ENCODE peak calls at places on chromosome 18, in five cellular contexts. M is PC-3, X is GM23248, N is HCT116, V is neural progenitor cell. B is an unnamed sample.

GRCh38 chr18:59272971-59273935 is at the start of gene RAX:
- DNase-seq in M (no peak), N (no peak), X (peak), V (peak), B (peak)

GRCh38 chr18:5302606-5303005 is 7.1 kb upstream of the ZBTB14 start:
- DNase-seq in N (no peak), V (no peak), X (no peak), M (no peak), B (no peak)

GRCh38 chr18:24231773-24232735 is 93.2 kb downstream of the CABYR start:
- DNase-seq in V (no peak), N (no peak), M (peak), X (peak), B (peak)

GRCh38 chr18:58451972-58452334 is 176.9 kb downstream of the ALPK2 start:
- DNase-seq in M (no peak), V (no peak), N (no peak), X (no peak), B (no peak)

GRCh38 chr18:14969507-14969906 is 221.5 kb downstream of the ANKRD30B start:
- DNase-seq in N (no peak), X (no peak), V (no peak), M (no peak), B (no peak)

GRCh38 chr18:23099621-23100020 is 35.7 kb upstream of the CABLES1 start:
- DNase-seq in V (no peak), N (peak), X (no peak), M (peak), B (peak)

GRCh38 chr18:27415495-27415894 is 230.4 kb upstream of the CHST9 start:
- DNase-seq in V (no peak), X (no peak), N (no peak), M (no peak), B (peak)

GRCh38 chr18:49238433-49239042 is 221.9 kb downstream of the DYM start:
- DNase-seq in N (peak), X (peak), V (peak), M (peak), B (peak)

GRCh38 chr18:76491436-76491800 is 3.6 kb downstream of the ZNF516 start:
- DNase-seq in M (no peak), V (peak), N (no peak), X (peak), B (peak)

GRCh38 chr18:24199563-24199962 is 60.7 kb downstream of the CABYR start:
- DNase-seq in V (no peak), N (no peak), M (no peak), X (no peak), B (no peak)

GRCh38 chr18:70221156-70221910 is 15.8 kb upstream of the RTTN start:
- DNase-seq in V (peak), X (no peak), M (no peak), N (no peak), B (no peak)

GRCh38 chr18:59792353-59792752 is 95.1 kb upstream of the CCBE1 start:
- DNase-seq in V (no peak), M (no peak), X (no peak), N (no peak), B (no peak)

GRCh38 chr18:5284808-5285207 is 10.7 kb downstream of the ZBTB14 start:
- DNase-seq in V (no peak), M (no peak), N (no peak), X (peak), B (no peak)

GRCh38 chr18:31992836-31993575 is 25.6 kb upstream of the RNF125 start:
- DNase-seq in V (peak), X (no peak), M (no peak), N (no peak), B (no peak)

DNA sequence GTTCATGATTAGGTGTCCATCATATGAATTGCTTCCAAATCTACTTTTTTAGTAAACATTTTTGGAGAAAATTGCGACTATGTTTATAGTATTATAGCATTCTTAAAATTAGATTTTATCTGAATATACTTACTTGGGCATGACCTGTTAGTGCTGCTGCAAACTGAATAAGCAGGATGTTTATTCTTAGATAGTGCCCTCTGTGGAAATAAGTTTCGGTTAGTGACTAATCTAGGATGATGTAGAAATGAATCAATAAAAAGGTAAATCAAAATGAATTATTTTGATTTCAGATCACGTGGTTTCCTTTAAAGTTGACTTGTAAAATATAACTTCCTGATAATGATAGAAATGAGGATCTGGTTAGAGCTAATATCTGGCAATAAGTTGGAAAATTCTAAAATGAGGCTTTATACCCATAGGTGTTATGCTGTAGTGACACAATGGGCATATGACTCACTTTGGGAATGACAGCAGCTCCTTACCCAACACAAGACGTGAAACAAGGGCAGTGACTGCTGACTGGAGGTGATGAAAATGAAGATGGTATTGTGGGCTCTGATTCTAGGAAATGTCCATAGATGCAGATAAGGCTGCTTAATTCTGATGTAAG is 165.8 kb upstream of the TCF4 start:
- DNase-seq in V (no peak), X (peak), M (peak), N (no peak), B (no peak)
- TF ChIP-seq EZH2phosphoT487 in V (no peak), X (no peak), M (no peak), N (no peak), B (no peak)

GRCh38 chr18:3839481-3840075 is 389.6 kb downstream of the TGIF1 start:
- DNase-seq in V (peak), N (no peak), M (no peak), X (no peak), B (no peak)
- TF ChIP-seq EZH2 in V (no peak), N (no peak), M (no peak), X (no peak), B (no peak)

DNA sequence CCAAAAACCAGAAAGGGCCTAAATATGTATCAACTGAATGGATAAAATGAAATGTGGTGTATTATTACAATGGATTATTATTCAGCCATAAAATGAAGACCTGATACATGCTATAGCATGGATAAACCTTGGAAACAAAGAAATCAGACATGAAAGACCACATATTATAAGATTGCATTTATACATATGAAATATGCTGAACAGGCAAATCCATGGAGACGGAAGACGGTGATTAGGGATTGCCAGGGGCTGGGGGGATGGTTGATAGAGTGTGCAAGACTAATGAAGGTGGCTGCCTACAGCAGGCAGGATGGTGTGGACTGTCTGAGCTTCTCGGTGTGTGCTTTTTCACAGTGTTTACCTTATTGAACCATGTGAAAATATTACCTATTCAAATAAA is 11.4 kb upstream of the AFG3L2 start:
- DNase-seq in M (no peak), V (no peak), N (no peak), X (no peak), B (no peak)
- TF ChIP-seq EZH2phosphoT487 in M (no peak), V (no peak), N (no peak), X (no peak), B (no peak)

GRCh38 chr18:905307-905947 is 756 bp downstream of the ADCYAP1 start:
- DNase-seq in X (no peak), M (no peak), V (peak), N (no peak), B (no peak)

GRCh38 chr18:903703-904102 is 968 bp upstream of the ADCYAP1 start:
- DNase-seq in X (peak), V (peak), N (no peak), M (peak), B (peak)

GRCh38 chr18:905948-906415 is 1.3 kb downstream of the ADCYAP1 start:
- DNase-seq in X (no peak), M (no peak), V (peak), N (no peak), B (no peak)

GRCh38 chr18:902179-902718 is 2.4 kb upstream of the ADCYAP1 start:
- DNase-seq in X (peak), V (peak), N (peak), M (peak), B (peak)

GRCh38 chr18:904135-905090 is at the start of gene ADCYAP1:
- DNase-seq in M (peak), X (peak), V (peak), N (no peak), B (peak)
- TF ChIP-seq EZH2 in M (no peak), X (peak), V (peak), N (no peak), B (peak)

B was measured in hepatocyte.